ENCODE peak calls at places on chromosome 6, in six cellular contexts. One of them, this sample, is unnamed.

GRCh38 chr6:106063448-106063850 is 22.7 kb upstream of the PRDM1 start:
- DNase-seq in kidney glomerular epithelial cell: no peak
- DNase-seq in CD4-positive, alpha-beta T cell: no peak
- DNase-seq in psoas muscle: no peak
- DNase-seq in GM19239: no peak
- DNase-seq in AG09309: peak; percentile 58
- DNase-seq in this sample: no peak

GRCh38 chr6:166244353-166245045 is 63.7 kb downstream of the PRR18 start:
- DNase-seq in kidney glomerular epithelial cell: no peak
- DNase-seq in CD4-positive, alpha-beta T cell: no peak
- DNase-seq in psoas muscle: no peak
- DNase-seq in GM19239: peak; percentile 58
- DNase-seq in AG09309: no peak
- DNase-seq in this sample: no peak

GRCh38 chr6:95133578-95133977 is 443.8 kb upstream of the MANEA start:
- DNase-seq in kidney glomerular epithelial cell: no peak
- DNase-seq in CD4-positive, alpha-beta T cell: no peak
- DNase-seq in psoas muscle: no peak
- DNase-seq in GM19239: no peak
- DNase-seq in AG09309: no peak
- DNase-seq in this sample: peak; percentile 18

GRCh38 chr6:2426561-2427340 is 181.3 kb upstream of the GMDS start:
- DNase-seq in kidney glomerular epithelial cell: peak; percentile 7
- DNase-seq in CD4-positive, alpha-beta T cell: no peak
- DNase-seq in psoas muscle: no peak
- DNase-seq in GM19239: no peak
- DNase-seq in AG09309: peak; percentile 37
- DNase-seq in this sample: no peak

GRCh38 chr6:11380969-11381744 is 148.7 kb upstream of the NEDD9 start:
- DNase-seq in kidney glomerular epithelial cell: peak; percentile 98
- DNase-seq in CD4-positive, alpha-beta T cell: no peak
- DNase-seq in psoas muscle: no peak
- DNase-seq in GM19239: no peak
- DNase-seq in AG09309: no peak
- DNase-seq in this sample: peak; percentile 94

GRCh38 chr6:108564178-108564577 is 3.5 kb downstream of the FOXO3 start:
- DNase-seq in kidney glomerular epithelial cell: peak; percentile 83
- DNase-seq in CD4-positive, alpha-beta T cell: no peak
- DNase-seq in psoas muscle: no peak
- DNase-seq in GM19239: no peak
- DNase-seq in AG09309: peak; percentile 95
- DNase-seq in this sample: peak; percentile 96

GRCh38 chr6:118826096-118826495 is 67.9 kb upstream of the ASF1A start:
- DNase-seq in kidney glomerular epithelial cell: no peak
- DNase-seq in CD4-positive, alpha-beta T cell: no peak
- DNase-seq in psoas muscle: no peak
- DNase-seq in GM19239: no peak
- DNase-seq in AG09309: no peak
- DNase-seq in this sample: no peak

GRCh38 chr6:11734861-11735652 is 43.5 kb downstream of the ADTRP start:
- DNase-seq in kidney glomerular epithelial cell: no peak
- DNase-seq in CD4-positive, alpha-beta T cell: no peak
- DNase-seq in psoas muscle: no peak
- DNase-seq in GM19239: no peak
- DNase-seq in AG09309: no peak
- DNase-seq in this sample: peak; percentile 46

This sample was measured in kidney tubule cell.